ENCODE peak calls at places on chromosomes 2 and 18, in ten cellular contexts. F is HCT116, U is RWPE1, P is fibroblast of lung, E is bronchial epithelial cell, X is stomach, I is mesothelial cell of epicardium, C is spleen, G is PC-9, N is dorsolateral prefrontal cortex. D is an unnamed sample.

GRCh38 chr2:169247231-169247630 is 115.1 kb downstream of the LRP2 start:
- DNase-seq in F (no peak), U (no peak), P (no peak), E (no peak), X (no peak), I (no peak), C (no peak), G (no peak), N (no peak), D (no peak)

GRCh38 chr2:214382229-214382628 is 28.6 kb upstream of the VWC2L start:
- DNase-seq in F (no peak), U (no peak), P (peak), E (peak), X (no peak), I (no peak), C (no peak), G (no peak), N (no peak), D (no peak)

GRCh38 chr2:239220363-239220762 is 180.5 kb downstream of the HDAC4 start:
- DNase-seq in F (no peak), U (no peak), P (no peak), E (no peak), X (peak), I (no peak), C (no peak), G (no peak), N (no peak), D (no peak)

GRCh38 chr2:230457073-230457768 is 41.2 kb downstream of the SP100 start:
- DNase-seq in F (no peak), U (no peak), P (no peak), E (no peak), X (no peak), I (no peak), C (no peak), G (no peak), N (no peak), D (no peak)

GRCh38 chr18:74803117-74803516 is 205.4 kb downstream of the ZNF407 start:
- DNase-seq in F (no peak), U (no peak), P (no peak), E (no peak), X (no peak), I (no peak), C (no peak), G (no peak), N (no peak), D (no peak)

GRCh38 chr2:201956361-201956760 is 77.3 kb upstream of the FZD7 start:
- DNase-seq in F (no peak), U (no peak), P (no peak), E (no peak), X (no peak), I (no peak), C (no peak), G (no peak), N (no peak), D (no peak)

GRCh38 chr2:64769392-64770044 is 115.8 kb upstream of the SERTAD2 start:
- DNase-seq in F (no peak), U (no peak), P (no peak), E (no peak), X (no peak), I (no peak), C (peak), G (no peak), N (no peak), D (no peak)

GRCh38 chr2:32436150-32436549 is 79.3 kb downstream of the BIRC6 start:
- DNase-seq in F (no peak), U (no peak), P (no peak), E (no peak), X (no peak), I (no peak), C (no peak), G (no peak), N (no peak), D (no peak)

GRCh38 chr18:62720766-62721613 is 5.6 kb downstream of the PHLPP1 start:
- DNase-seq in F (no peak), U (no peak), P (peak), E (no peak), X (no peak), I (no peak), C (no peak), G (no peak), N (no peak), D (no peak)

GRCh38 chr2:58204195-58204959 is 36.7 kb downstream of the FANCL start:
- DNase-seq in F (no peak), U (no peak), P (no peak), E (peak), X (no peak), I (no peak), C (no peak), G (no peak), N (no peak), D (no peak)

GRCh38 chr2:110770308-110770695 is 37.9 kb downstream of the ACOXL start:
- DNase-seq in F (no peak), U (no peak), P (no peak), E (no peak), X (no peak), I (no peak), C (no peak), G (no peak), N (no peak), D (no peak)

GRCh38 chr2:202387608-202388342 is 11.6 kb downstream of the BMPR2 start:
- DNase-seq in F (no peak), U (no peak), P (no peak), E (no peak), X (no peak), I (no peak), C (no peak), G (no peak), N (no peak), D (no peak)

GRCh38 chr2:75932996-75933395 is 222.3 kb upstream of the GCFC2 start:
- DNase-seq in F (no peak), U (no peak), P (no peak), E (no peak), X (no peak), I (no peak), C (no peak), G (no peak), N (no peak), D (no peak)

GRCh38 chr2:142140434-142140845 is 9.6 kb upstream of the LRP1B start:
- DNase-seq in F (peak), U (no peak), P (no peak), E (peak), X (no peak), I (no peak), C (no peak), G (no peak), N (no peak), D (no peak)

GRCh38 chr2:98026927-98027522 is 31.3 kb upstream of the TMEM131 start:
- DNase-seq in F (no peak), U (no peak), P (no peak), E (no peak), X (no peak), I (no peak), C (no peak), G (no peak), N (no peak), D (no peak)

GRCh38 chr18:23102498-23103260 is 32.6 kb upstream of the CABLES1 start:
- DNase-seq in F (no peak), U (no peak), P (peak), E (no peak), X (no peak), I (no peak), C (peak), G (peak), N (no peak), D (no peak)

GRCh38 chr2:241734467-241735208 is at the start of gene D2HGDH:
- DNase-seq in F (peak), U (peak), P (peak), E (peak), X (peak), I (peak), C (peak), G (peak), N (peak), D (peak)

GRCh38 chr2:1730047-1730937 is 14.0 kb downstream of the PXDN start:
- DNase-seq in F (no peak), U (peak), P (peak), E (peak), X (peak), I (no peak), C (no peak), G (peak), N (no peak), D (no peak)

GRCh38 chr2:207902822-207903221 is 122.5 kb downstream of the PLEKHM3 start:
- DNase-seq in F (no peak), U (no peak), P (peak), E (no peak), X (no peak), I (no peak), C (no peak), G (no peak), N (no peak), D (no peak)

GRCh38 chr2:53896864-53897263 is 37.1 kb upstream of the GPR75 start:
- DNase-seq in F (no peak), U (peak), P (peak), E (peak), X (no peak), I (no peak), C (no peak), G (peak), N (no peak), D (no peak)

GRCh38 chr2:124836415-124836814 is 811.3 kb downstream of the CNTNAP5 start:
- DNase-seq in F (no peak), U (peak), P (peak), E (peak), X (no peak), I (no peak), C (no peak), G (peak), N (no peak), D (no peak)

GRCh38 chr2:230865766-230866703 is 1.3 kb downstream of the ITM2C start:
- DNase-seq in F (no peak), U (no peak), P (peak), E (no peak), X (peak), I (peak), C (peak), G (no peak), N (peak), D (no peak)

GRCh38 chr2:162282765-162283425 is 35.6 kb downstream of the IFIH1 start:
- DNase-seq in F (no peak), U (no peak), P (peak), E (no peak), X (no peak), I (no peak), C (no peak), G (no peak), N (no peak), D (no peak)

GRCh38 chr2:178874529-178875240 is 67.5 kb upstream of the TTN start:
- DNase-seq in F (no peak), U (no peak), P (peak), E (peak), X (no peak), I (no peak), C (no peak), G (no peak), N (no peak), D (no peak)

GRCh38 chr2:31263636-31264190 is 29.8 kb downstream of the EHD3 start:
- DNase-seq in F (no peak), U (no peak), P (no peak), E (no peak), X (no peak), I (no peak), C (no peak), G (peak), N (no peak), D (no peak)
- TF ChIP-seq CTCF in F (no peak), U (no peak), P (no peak), E (no peak), X (no peak), I (no peak), C (no peak), G (peak), N (no peak), D (no peak)

GRCh38 chr2:44361330-44362206 is at the start of the genes CAMKMT and PREPL:
- DNase-seq in F (peak), U (peak), P (peak), E (peak), X (peak), I (peak), C (peak), G (peak), N (peak), D (peak)
- TF ChIP-seq CTCF in F (no peak), U (no peak), P (no peak), E (no peak), X (no peak), I (no peak), C (no peak), G (no peak), N (no peak), D (no peak)

DNA sequence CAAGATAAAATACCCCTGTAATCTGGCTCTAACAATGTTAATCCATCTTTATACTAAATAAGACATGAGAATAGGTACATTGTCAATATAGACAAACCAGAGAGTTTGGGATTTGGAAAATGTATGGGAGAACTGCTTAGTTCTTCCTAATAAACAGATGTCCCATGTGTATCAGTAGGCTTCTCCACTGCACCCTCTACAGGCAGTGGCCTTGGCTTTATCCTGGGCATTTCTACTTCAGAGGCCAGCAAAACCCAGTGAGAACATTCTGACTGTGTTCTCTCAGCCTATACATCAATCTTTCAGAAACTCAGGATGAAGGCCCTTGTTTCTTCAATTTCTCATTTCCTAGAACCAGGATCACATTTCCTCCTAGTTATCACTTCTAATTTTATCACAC is 1167.5 kb upstream of the ACVR2A start:
- DNase-seq in F (no peak), U (peak), P (no peak), E (peak), X (no peak), I (no peak), C (no peak), G (no peak), N (no peak), D (no peak)
- TF ChIP-seq CTCF in F (peak), U (no peak), P (peak), E (peak), X (no peak), I (no peak), C (no peak), G (no peak), N (no peak), D (no peak)

DNA sequence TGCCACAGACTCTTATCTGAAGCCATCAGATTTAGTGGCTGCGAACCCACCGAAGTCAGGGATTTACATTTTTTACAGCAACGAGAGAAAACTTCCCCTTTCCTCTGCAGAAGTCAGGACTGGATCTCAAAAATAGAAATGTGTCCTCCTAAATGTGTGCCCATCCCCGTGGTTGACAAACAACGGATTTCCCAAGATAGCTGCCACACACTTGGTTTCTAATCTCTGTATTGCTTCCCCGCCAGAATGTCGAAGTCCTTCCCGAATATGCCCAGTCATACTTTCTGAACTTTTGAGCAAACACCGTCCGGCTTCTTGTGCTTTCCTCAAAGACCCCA is 847 bp upstream of the ADAM23 start:
- DNase-seq in F (no peak), U (no peak), P (no peak), E (no peak), X (no peak), I (no peak), C (no peak), G (no peak), N (no peak), D (no peak)
- TF ChIP-seq CTCF in F (no peak), U (no peak), P (no peak), E (no peak), X (no peak), I (no peak), C (no peak), G (no peak), N (no peak), D (no peak)

GRCh38 chr2:218890369-218890768 is 9.7 kb downstream of the WNT10A start:
- DNase-seq in F (no peak), U (no peak), P (no peak), E (no peak), X (no peak), I (no peak), C (no peak), G (no peak), N (no peak), D (no peak)

GRCh38 chr2:218891275-218892135 is 10.9 kb downstream of the WNT10A start:
- DNase-seq in F (no peak), U (no peak), P (no peak), E (no peak), X (no peak), I (no peak), C (no peak), G (no peak), N (no peak), D (no peak)

GRCh38 chr2:218893349-218894167 is 12.9 kb downstream of the WNT10A start:
- DNase-seq in F (no peak), U (no peak), P (no peak), E (no peak), X (no peak), I (no peak), C (no peak), G (no peak), N (no peak), D (no peak)

GRCh38 chr2:218894168-218895157 is 13.8 kb downstream of the WNT10A start:
- DNase-seq in F (no peak), U (peak), P (no peak), E (peak), X (no peak), I (no peak), C (no peak), G (peak), N (no peak), D (no peak)

GRCh38 chr2:218892693-218893348 is 12.2 kb downstream of the WNT10A start:
- DNase-seq in F (peak), U (peak), P (peak), E (peak), X (peak), I (peak), C (peak), G (no peak), N (peak), D (peak)
- TF ChIP-seq CTCF in F (peak), U (peak), P (peak), E (peak), X (peak), I (peak), C (no peak), G (peak), N (peak), D (peak)

GRCh38 chr2:176818653-176819052 is 393.9 kb upstream of the HNRNPA3 start:
- DNase-seq in F (no peak), U (no peak), P (no peak), E (no peak), X (no peak), I (no peak), C (no peak), G (no peak), N (no peak), D (no peak)

GRCh38 chr2:176814274-176814673 is 398.3 kb upstream of the HNRNPA3 start:
- DNase-seq in F (no peak), U (no peak), P (no peak), E (peak), X (no peak), I (no peak), C (no peak), G (no peak), N (no peak), D (no peak)

GRCh38 chr2:176814740-176815367 is 397.7 kb upstream of the HNRNPA3 start:
- DNase-seq in F (peak), U (peak), P (peak), E (peak), X (no peak), I (no peak), C (no peak), G (no peak), N (no peak), D (no peak)

GRCh38 chr2:176813526-176814179 is 398.9 kb upstream of the HNRNPA3 start:
- DNase-seq in F (no peak), U (no peak), P (no peak), E (no peak), X (no peak), I (no peak), C (no peak), G (no peak), N (no peak), D (no peak)

GRCh38 chr2:176817061-176817565 is 395.5 kb upstream of the HNRNPA3 start:
- DNase-seq in F (no peak), U (no peak), P (no peak), E (no peak), X (no peak), I (no peak), C (no peak), G (no peak), N (no peak), D (no peak)
- TF ChIP-seq CTCF in F (peak), U (no peak), P (peak), E (no peak), X (no peak), I (no peak), C (no peak), G (no peak), N (no peak), D (no peak)

D was measured in progenitor cell of endocrine pancreas.